ENCODE peak calls at places on chromosomes 11 and 22, in five cellular contexts. One of them, this sample, is unnamed.

GRCh38 chr22:24289138-24289537 is 18.5 kb downstream of the SPECC1L start:
- DNase-seq in NCI-H1417: no peak
- DNase-seq in stimulated activated CD8-positive, alpha-beta memory T cell treated with anti-CD3 and anti-CD28 coated beads, Interleukin-2, amount 100 ng/mL, for 48 hours: no peak
- DNase-seq in mesenteric fat pad: no peak
- DNase-seq in fibroblast of lung: peak; percentile 95
- DNase-seq in this sample: no peak

GRCh38 chr11:28715726-28716125 is 607.5 kb downstream of the METTL15 start:
- DNase-seq in NCI-H1417: no peak
- DNase-seq in stimulated activated CD8-positive, alpha-beta memory T cell treated with anti-CD3 and anti-CD28 coated beads, Interleukin-2, amount 100 ng/mL, for 48 hours: no peak
- DNase-seq in mesenteric fat pad: no peak
- DNase-seq in fibroblast of lung: peak; percentile 15
- DNase-seq in this sample: no peak

GRCh38 chr11:72584293-72584921 is 89.8 kb downstream of the PDE2A start:
- DNase-seq in NCI-H1417: no peak
- DNase-seq in stimulated activated CD8-positive, alpha-beta memory T cell treated with anti-CD3 and anti-CD28 coated beads, Interleukin-2, amount 100 ng/mL, for 48 hours: no peak
- DNase-seq in mesenteric fat pad: no peak
- DNase-seq in fibroblast of lung: peak; percentile 13
- DNase-seq in this sample: no peak

GRCh38 chr11:2914475-2915195 is 14.6 kb downstream of the PHLDA2 start:
- DNase-seq in NCI-H1417: no peak
- DNase-seq in stimulated activated CD8-positive, alpha-beta memory T cell treated with anti-CD3 and anti-CD28 coated beads, Interleukin-2, amount 100 ng/mL, for 48 hours: no peak
- DNase-seq in mesenteric fat pad: no peak
- DNase-seq in fibroblast of lung: no peak
- DNase-seq in this sample: no peak

GRCh38 chr11:122661182-122661945 is 5.8 kb downstream of the UBASH3B start:
- DNase-seq in NCI-H1417: peak; percentile 23
- DNase-seq in stimulated activated CD8-positive, alpha-beta memory T cell treated with anti-CD3 and anti-CD28 coated beads, Interleukin-2, amount 100 ng/mL, for 48 hours: no peak
- DNase-seq in mesenteric fat pad: no peak
- DNase-seq in fibroblast of lung: peak; percentile 66
- DNase-seq in this sample: no peak

GRCh38 chr22:46339956-46340355 is 4.4 kb downstream of the TRMU start:
- DNase-seq in NCI-H1417: no peak
- DNase-seq in stimulated activated CD8-positive, alpha-beta memory T cell treated with anti-CD3 and anti-CD28 coated beads, Interleukin-2, amount 100 ng/mL, for 48 hours: no peak
- DNase-seq in mesenteric fat pad: no peak
- DNase-seq in fibroblast of lung: no peak
- DNase-seq in this sample: no peak

GRCh38 chr11:2725367-2726300 is 25.8 kb upstream of the KCNQ1OT1 start:
- DNase-seq in NCI-H1417: no peak
- DNase-seq in stimulated activated CD8-positive, alpha-beta memory T cell treated with anti-CD3 and anti-CD28 coated beads, Interleukin-2, amount 100 ng/mL, for 48 hours: no peak
- DNase-seq in mesenteric fat pad: no peak
- DNase-seq in fibroblast of lung: peak; percentile 46
- DNase-seq in this sample: no peak

GRCh38 chr11:40125054-40125453 is 1334.4 kb downstream of the LRRC4C start:
- DNase-seq in NCI-H1417: no peak
- DNase-seq in stimulated activated CD8-positive, alpha-beta memory T cell treated with anti-CD3 and anti-CD28 coated beads, Interleukin-2, amount 100 ng/mL, for 48 hours: no peak
- DNase-seq in mesenteric fat pad: no peak
- DNase-seq in fibroblast of lung: peak; percentile 50
- DNase-seq in this sample: no peak

GRCh38 chr22:38788417-38788816 is 5.5 kb downstream of the DNAL4 start:
- DNase-seq in NCI-H1417: no peak
- DNase-seq in stimulated activated CD8-positive, alpha-beta memory T cell treated with anti-CD3 and anti-CD28 coated beads, Interleukin-2, amount 100 ng/mL, for 48 hours: no peak
- DNase-seq in mesenteric fat pad: no peak
- DNase-seq in fibroblast of lung: peak; percentile 97
- DNase-seq in this sample: no peak

GRCh38 chr11:69213315-69213714 is 57.6 kb downstream of the SMIM38 start:
- DNase-seq in NCI-H1417: no peak
- DNase-seq in stimulated activated CD8-positive, alpha-beta memory T cell treated with anti-CD3 and anti-CD28 coated beads, Interleukin-2, amount 100 ng/mL, for 48 hours: no peak
- DNase-seq in mesenteric fat pad: peak; percentile 49
- DNase-seq in fibroblast of lung: no peak
- DNase-seq in this sample: peak; percentile 26

GRCh38 chr11:107666911-107667568 is 44.8 kb downstream of the SLN start:
- DNase-seq in NCI-H1417: no peak
- DNase-seq in stimulated activated CD8-positive, alpha-beta memory T cell treated with anti-CD3 and anti-CD28 coated beads, Interleukin-2, amount 100 ng/mL, for 48 hours: no peak
- DNase-seq in mesenteric fat pad: no peak
- DNase-seq in fibroblast of lung: no peak
- DNase-seq in this sample: no peak

GRCh38 chr11:109984634-109985289 is 108.4 kb upstream of the ZC3H12C start:
- DNase-seq in NCI-H1417: no peak
- DNase-seq in stimulated activated CD8-positive, alpha-beta memory T cell treated with anti-CD3 and anti-CD28 coated beads, Interleukin-2, amount 100 ng/mL, for 48 hours: no peak
- DNase-seq in mesenteric fat pad: no peak
- DNase-seq in fibroblast of lung: no peak
- DNase-seq in this sample: no peak

GRCh38 chr11:47571012-47571729 is 5.8 kb downstream of the PTPMT1 start:
- DNase-seq in NCI-H1417: no peak
- DNase-seq in stimulated activated CD8-positive, alpha-beta memory T cell treated with anti-CD3 and anti-CD28 coated beads, Interleukin-2, amount 100 ng/mL, for 48 hours: no peak
- DNase-seq in mesenteric fat pad: no peak
- DNase-seq in fibroblast of lung: no peak
- DNase-seq in this sample: no peak

GRCh38 chr11:125072210-125072960 is 9.3 kb downstream of the SLC37A2 start:
- DNase-seq in NCI-H1417: no peak
- DNase-seq in stimulated activated CD8-positive, alpha-beta memory T cell treated with anti-CD3 and anti-CD28 coated beads, Interleukin-2, amount 100 ng/mL, for 48 hours: no peak
- DNase-seq in mesenteric fat pad: no peak
- DNase-seq in fibroblast of lung: no peak
- DNase-seq in this sample: peak; percentile 71

GRCh38 chr22:20656516-20656901 is 117.4 kb upstream of the SERPIND1 start:
- DNase-seq in NCI-H1417: no peak
- DNase-seq in stimulated activated CD8-positive, alpha-beta memory T cell treated with anti-CD3 and anti-CD28 coated beads, Interleukin-2, amount 100 ng/mL, for 48 hours: no peak
- DNase-seq in mesenteric fat pad: peak; percentile 49
- DNase-seq in fibroblast of lung: no peak
- DNase-seq in this sample: no peak

GRCh38 chr22:32831571-32831970 is 30.1 kb downstream of the TIMP3 start:
- DNase-seq in NCI-H1417: no peak
- DNase-seq in stimulated activated CD8-positive, alpha-beta memory T cell treated with anti-CD3 and anti-CD28 coated beads, Interleukin-2, amount 100 ng/mL, for 48 hours: no peak
- DNase-seq in mesenteric fat pad: no peak
- DNase-seq in fibroblast of lung: no peak
- DNase-seq in this sample: no peak

GRCh38 chr22:49878206-49878605 is 24.6 kb downstream of the ZBED4 start:
- DNase-seq in NCI-H1417: no peak
- DNase-seq in stimulated activated CD8-positive, alpha-beta memory T cell treated with anti-CD3 and anti-CD28 coated beads, Interleukin-2, amount 100 ng/mL, for 48 hours: no peak
- DNase-seq in mesenteric fat pad: peak; percentile 2
- DNase-seq in fibroblast of lung: no peak
- DNase-seq in this sample: no peak

GRCh38 chr11:10899542-10899830 is 41.6 kb upstream of the ZBED5 start:
- DNase-seq in NCI-H1417: peak; percentile 27
- DNase-seq in stimulated activated CD8-positive, alpha-beta memory T cell treated with anti-CD3 and anti-CD28 coated beads, Interleukin-2, amount 100 ng/mL, for 48 hours: no peak
- DNase-seq in mesenteric fat pad: no peak
- DNase-seq in fibroblast of lung: no peak
- DNase-seq in this sample: peak; percentile 83

GRCh38 chr22:41290262-41291221 is 4.6 kb upstream of the RANGAP1 start:
- DNase-seq in NCI-H1417: no peak
- DNase-seq in stimulated activated CD8-positive, alpha-beta memory T cell treated with anti-CD3 and anti-CD28 coated beads, Interleukin-2, amount 100 ng/mL, for 48 hours: no peak
- DNase-seq in mesenteric fat pad: no peak
- DNase-seq in fibroblast of lung: peak; percentile 86
- DNase-seq in this sample: no peak

GRCh38 chr22:35987487-35987886 is 41.1 kb downstream of the RBFOX2 start:
- DNase-seq in NCI-H1417: peak; percentile 1
- DNase-seq in stimulated activated CD8-positive, alpha-beta memory T cell treated with anti-CD3 and anti-CD28 coated beads, Interleukin-2, amount 100 ng/mL, for 48 hours: no peak
- DNase-seq in mesenteric fat pad: no peak
- DNase-seq in fibroblast of lung: peak; percentile 48
- DNase-seq in this sample: no peak

GRCh38 chr11:119694334-119694733 is 34.7 kb downstream of the NECTIN1 start:
- DNase-seq in NCI-H1417: peak; percentile 21
- DNase-seq in stimulated activated CD8-positive, alpha-beta memory T cell treated with anti-CD3 and anti-CD28 coated beads, Interleukin-2, amount 100 ng/mL, for 48 hours: no peak
- DNase-seq in mesenteric fat pad: no peak
- DNase-seq in fibroblast of lung: peak; percentile 43
- DNase-seq in this sample: no peak